ENCODE peak calls at places on chromosomes 6 and 20, in five cellular contexts. G, Y, T, U and H are unnamed samples. For H3K36me3, the result is how much of the 10 kb centered on the place peaks cover.

GRCh38 chr6:85678000-85678601 is 35.4 kb upstream of the SYNCRIP start:
- DNase-seq in Y (no peak), G (no peak), U (peak), T (no peak), H (no peak)

GRCh38 chr20:709864-710761 is 34.5 kb upstream of the SCRT2 start:
- DNase-seq in G (no peak), U (no peak), Y (no peak), T (no peak), H (no peak)

GRCh38 chr20:50315811-50316551 is 125.4 kb downstream of the CEBPB start:
- DNase-seq in U (no peak), T (no peak), G (no peak), Y (no peak), H (no peak)

GRCh38 chr6:105759015-105759414 is 327.1 kb upstream of the PRDM1 start:
- DNase-seq in G (no peak), Y (no peak), T (no peak), U (no peak), H (no peak)

GRCh38 chr6:45420083-45420908 is 42.6 kb upstream of the SUPT3H start:
- DNase-seq in T (peak), U (no peak), G (peak), Y (peak), H (no peak)

GRCh38 chr20:22160254-22160653 is 424.1 kb downstream of the FOXA2 start:
- DNase-seq in G (no peak), Y (no peak), U (no peak), T (no peak), H (no peak)

GRCh38 chr20:19849341-19850189 is 91.5 kb downstream of the RIN2 start:
- DNase-seq in Y (peak), G (no peak), T (peak), U (no peak), H (no peak)

GRCh38 chr6:1701668-1702353 is 92.1 kb downstream of the FOXC1 start:
- DNase-seq in U (peak), T (peak), Y (peak), G (no peak), H (no peak)

GRCh38 chr6:140436023-140436811 is 1061.8 kb upstream of the CITED2 start:
- DNase-seq in T (peak), G (no peak), U (no peak), Y (peak), H (no peak)

GRCh38 chr6:134550604-134551003 is 232.7 kb upstream of the SGK1 start:
- DNase-seq in G (no peak), U (no peak), T (peak), Y (peak), H (peak)

GRCh38 chr6:53582963-53583362 is 38.1 kb upstream of the GCLC start:
- DNase-seq in U (no peak), T (no peak), G (no peak), Y (peak), H (no peak)

GRCh38 chr20:45036044-45036755 is 64.7 kb downstream of the KCNS1 start:
- DNase-seq in T (peak), U (no peak), G (no peak), Y (peak), H (no peak)

GRCh38 chr6:97459986-97460385 is 177.0 kb upstream of the MMS22L start:
- DNase-seq in T (no peak), U (no peak), G (no peak), Y (peak), H (no peak)

GRCh38 chr6:20411953-20412352 is 10.3 kb downstream of the E2F3 start:
- DNase-seq in G (no peak), T (no peak), U (no peak), Y (no peak), H (no peak)

GRCh38 chr20:63544958-63545516 is 2.5 kb downstream of the SRMS start:
- DNase-seq in G (no peak), T (no peak), U (no peak), Y (no peak), H (no peak)
- H3K27ac ChIP-seq in G (no peak), T (no peak), U (no peak), Y (no peak), H (no peak)

GRCh38 chr20:32119734-32120133 is 10.2 kb downstream of the TM9SF4 start:
- DNase-seq in Y (no peak), T (no peak), U (no peak), G (no peak), H (no peak)

GRCh38 chr20:32126919-32127318 is 17.4 kb downstream of the TM9SF4 start:
- DNase-seq in U (no peak), T (no peak), G (no peak), Y (no peak), H (no peak)

GRCh38 chr20:32125511-32125910 is 16.0 kb downstream of the TM9SF4 start:
- DNase-seq in T (no peak), G (no peak), Y (no peak), U (no peak), H (no peak)

GRCh38 chr20:32124916-32125454 is 15.5 kb downstream of the TM9SF4 start:
- DNase-seq in U (no peak), G (no peak), T (no peak), Y (no peak), H (no peak)

GRCh38 chr20:32123088-32123487 is 13.6 kb downstream of the TM9SF4 start:
- DNase-seq in Y (no peak), U (no peak), T (no peak), G (no peak), H (no peak)
- H3K36me3 ChIP-seq in Y (under half), U (under half), T (under half), G (under half), H (under half)

GRCh38 chr6:8238772-8239683 is 136.7 kb upstream of the EEF1E1 start:
- DNase-seq in G (no peak), Y (no peak), U (no peak), T (no peak), H (peak)
- H3K27ac ChIP-seq in G (no peak), Y (no peak), U (no peak), T (peak), H (no peak)

DNA sequence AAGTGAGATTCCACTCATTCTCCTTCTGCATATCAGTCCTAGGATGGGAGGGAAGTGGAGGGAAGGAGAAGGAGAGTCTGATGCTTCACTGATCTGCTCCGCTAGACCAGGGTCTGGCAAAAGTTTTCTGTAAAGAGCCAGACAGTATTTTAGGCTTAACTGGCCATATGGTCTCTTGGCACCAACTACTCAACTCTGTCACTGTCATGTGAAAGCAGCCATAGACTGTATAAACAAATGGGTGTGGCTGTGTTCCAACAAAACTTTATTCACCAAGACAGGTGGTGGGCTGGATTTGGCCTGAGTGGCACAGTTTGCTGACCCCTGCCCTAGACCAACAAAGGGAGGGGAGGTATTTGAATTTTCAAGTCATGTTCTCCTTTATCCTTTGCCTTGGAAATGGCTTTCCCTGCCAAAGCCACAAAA is 22.6 kb downstream of the GHRH start:
- DNase-seq in Y (peak), U (no peak), T (no peak), G (no peak), H (no peak)
- H3K36me3 ChIP-seq in Y (under half), U (half or more), T (half or more), G (half or more), H (under half)

GRCh38 chr6:63676412-63677114 is 41.0 kb downstream of the PHF3 start:
- DNase-seq in G (no peak), U (no peak), T (peak), Y (no peak), H (no peak)
- H3K27ac ChIP-seq in G (no peak), U (no peak), T (no peak), Y (no peak), H (no peak)

DNA sequence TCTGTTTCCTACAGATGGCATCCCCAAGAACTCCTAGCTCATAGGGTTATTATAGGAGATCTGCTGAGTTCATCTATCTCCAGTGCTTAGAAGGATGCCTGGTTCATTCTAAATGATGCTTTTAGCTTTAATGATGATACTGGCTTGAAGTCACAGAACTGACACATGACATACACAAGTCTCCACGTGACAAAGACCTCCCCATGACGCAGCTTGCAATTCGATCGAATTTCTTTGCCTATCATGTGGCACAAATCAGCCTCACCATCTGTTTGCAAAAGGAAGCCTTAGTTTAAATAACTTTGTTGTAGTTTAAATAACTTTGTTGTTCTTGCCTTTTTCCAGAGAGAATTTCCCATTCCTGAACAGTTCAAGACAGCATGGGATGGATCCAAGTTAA is 44.1 kb upstream of the FAM8A1 start:
- DNase-seq in G (no peak), U (no peak), T (no peak), Y (no peak), H (no peak)
- H3K36me3 ChIP-seq in G (under half), U (under half), T (under half), Y (under half), H (under half)

DNA sequence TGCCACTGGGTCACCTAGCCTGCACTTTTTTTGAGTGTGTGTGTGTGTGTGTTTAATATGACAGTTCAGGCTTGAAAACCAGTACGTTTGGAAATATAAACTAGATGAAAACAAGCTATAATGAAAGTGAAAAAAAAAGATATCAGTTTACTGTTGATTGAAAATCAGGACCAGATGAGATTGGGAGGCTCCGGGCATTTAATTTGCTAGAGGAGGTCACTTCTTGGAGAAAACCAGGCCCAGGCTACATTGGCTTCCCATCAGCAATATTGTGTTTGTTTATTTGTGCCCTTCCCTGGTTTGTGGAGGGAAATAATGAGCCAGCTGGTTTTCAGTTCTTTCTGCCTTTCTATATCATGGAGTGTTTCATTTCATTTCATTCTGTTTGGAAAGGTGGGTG is 246.6 kb upstream of the JAG1 start:
- DNase-seq in Y (no peak), U (no peak), G (no peak), T (no peak), H (no peak)
- H3K27ac ChIP-seq in Y (no peak), U (peak), G (no peak), T (no peak), H (no peak)